ENCODE peak calls at places on chromosome 11, in five cellular contexts. J, Z, P, W and V are unnamed samples.

GRCh38 chr11:20154381-20154780 is 5.9 kb downstream of the DBX1 start:
- DNase-seq in J (no peak), Z (no peak), P (no peak), W (no peak), V (no peak)

GRCh38 chr11:131609317-131609716 is 238.9 kb downstream of the NTM start:
- DNase-seq in J (no peak), Z (no peak), P (no peak), W (no peak), V (no peak)

GRCh38 chr11:8082391-8083087 is 1.5 kb downstream of the TUB start:
- DNase-seq in J (peak; percentile 81), Z (no peak), P (no peak), W (peak; percentile 62), V (no peak)

GRCh38 chr11:122207505-122207904 is 91.5 kb upstream of the BLID start:
- DNase-seq in J (no peak), Z (peak; percentile 65), P (no peak), W (no peak), V (no peak)

GRCh38 chr11:61949169-61950034 is 749 bp upstream of the BEST1 start:
- DNase-seq in J (peak; percentile 93), Z (peak; percentile 95), P (peak; percentile 77), W (no peak), V (peak; percentile 62)

GRCh38 chr11:130151196-130151595 is 8.4 kb upstream of the ST14 start:
- DNase-seq in J (no peak), Z (no peak), P (no peak), W (no peak), V (no peak)

GRCh38 chr11:81658722-81659121 is 1074.9 kb downstream of the FAM181B start:
- DNase-seq in J (peak; percentile 10), Z (no peak), P (no peak), W (no peak), V (peak; percentile 30)

GRCh38 chr11:17504330-17505107 is 27.9 kb upstream of the ABCC8 start:
- DNase-seq in J (peak; percentile 88), Z (peak; percentile 91), P (peak; percentile 87), W (peak; percentile 92), V (peak; percentile 80)

GRCh38 chr11:93655047-93655446 is 6.4 kb upstream of the CEP295 start:
- DNase-seq in J (no peak), Z (no peak), P (no peak), W (no peak), V (no peak)

GRCh38 chr11:78208257-78209165 is 19.8 kb downstream of the USP35 start:
- DNase-seq in J (no peak), Z (peak; percentile 49), P (no peak), W (peak; percentile 51), V (no peak)

GRCh38 chr11:2558402-2558801 is 113.6 kb downstream of the KCNQ1 start:
- DNase-seq in J (no peak), Z (peak; percentile 46), P (peak; percentile 20), W (peak; percentile 46), V (no peak)

GRCh38 chr11:4072668-4073285 is 21.8 kb upstream of the RRM1 start:
- DNase-seq in J (peak; percentile 70), Z (peak; percentile 83), P (no peak), W (no peak), V (peak; percentile 50)

GRCh38 chr11:15194671-15195415 is 80.1 kb downstream of the INSC start:
- DNase-seq in J (no peak), Z (no peak), P (no peak), W (no peak), V (no peak)

GRCh38 chr11:42043312-42043711 is 583.9 kb upstream of the LRRC4C start:
- DNase-seq in J (no peak), Z (no peak), P (no peak), W (no peak), V (no peak)

GRCh38 chr11:44319552-44320288 is 9.8 kb upstream of the ALX4 start:
- DNase-seq in J (no peak), Z (no peak), P (no peak), W (peak; percentile 69), V (no peak)

GRCh38 chr11:132022718-132023117 is 652.3 kb downstream of the NTM start:
- DNase-seq in J (no peak), Z (no peak), P (no peak), W (no peak), V (no peak)

GRCh38 chr11:130408401-130408890 is 20.0 kb downstream of the ADAMTS8 start:
- DNase-seq in J (no peak), Z (no peak), P (no peak), W (no peak), V (no peak)

GRCh38 chr11:131668867-131669780 is 298.7 kb downstream of the NTM start:
- DNase-seq in J (peak; percentile 60), Z (peak; percentile 61), P (peak; percentile 61), W (no peak), V (peak; percentile 69)

GRCh38 chr11:21323617-21324016 is 654.2 kb downstream of the NELL1 start:
- DNase-seq in J (no peak), Z (no peak), P (no peak), W (no peak), V (no peak)

DNA sequence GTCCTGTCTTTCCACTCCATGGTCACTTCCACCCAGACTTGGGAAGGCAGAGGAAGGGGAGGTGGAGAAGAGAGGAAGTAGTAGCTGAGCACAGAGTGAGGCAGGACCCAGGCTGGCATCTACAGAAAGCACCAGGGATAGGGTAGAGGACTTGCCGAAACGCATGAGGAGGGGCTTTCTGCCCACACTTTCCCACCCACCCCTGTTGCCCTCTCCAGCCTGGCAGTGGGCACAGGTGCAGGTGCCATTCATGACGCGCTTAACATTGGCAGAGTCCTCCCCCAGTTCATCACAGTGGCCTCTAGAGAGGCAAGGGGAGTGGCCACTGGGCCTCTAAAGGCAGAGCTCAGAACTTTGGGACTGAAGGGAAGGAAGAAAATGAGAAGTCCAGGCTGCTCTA is 81.9 kb downstream of the FEZ1 start:
- DNase-seq in J (no peak), Z (no peak), P (no peak), W (peak; percentile 51), V (no peak)
- H3K36me3 ChIP-seq in J (no peaks in the 10 kb centered on the region), Z (no peaks in the 10 kb centered on the region), P (no peaks in the 10 kb centered on the region), W (no peaks in the 10 kb centered on the region), V (no peaks in the 10 kb centered on the region)

GRCh38 chr11:65095974-65096806 is at the start of gene VPS51:
- DNase-seq in J (peak; percentile 93), Z (peak; percentile 95), P (peak; percentile 95), W (peak; percentile 95), V (peak; percentile 90)
- TF ChIP-seq CTCF in J (no peak), Z (no peak), P (no peak), W (peak; percentile 18), V (no peak)

GRCh38 chr11:59787255-59787588 is 23.4 kb downstream of the MRPL16 start:
- DNase-seq in J (no peak), Z (no peak), P (no peak), W (no peak), V (no peak)
- H3K27ac ChIP-seq in J (peak overlapping the region; percentile 75), Z (no peak overlapping the region), P (peak overlapping the region; percentile 37), W (no peak overlapping the region), V (no peak overlapping the region)

GRCh38 chr11:68065841-68066240 is 27.0 kb downstream of the TCIRG1 start:
- DNase-seq in J (no peak), Z (no peak), P (no peak), W (no peak), V (no peak)
- H3K36me3 ChIP-seq in J (peaks cover 50% of the 10 kb centered on the region), Z (peaks cover 100% of the 10 kb centered on the region), P (peaks cover 100% of the 10 kb centered on the region), W (peaks cover 98% of the 10 kb centered on the region), V (peaks cover 50% of the 10 kb centered on the region)